ENCODE peak calls at places on chromosomes 16 and 17, in five cellular contexts. One of them, this sample, is unnamed.

GRCh38 chr16:20385844-20386832 is 18.4 kb downstream of the PDILT start:
- DNase-seq in skeletal muscle cell: no peak
- DNase-seq in A549: peak; percentile 45
- DNase-seq in fibroblast of the conjunctiva: peak; percentile 20
- DNase-seq in heart right ventricle: peak; percentile 47
- DNase-seq in this sample: peak; percentile 6

GRCh38 chr17:73954981-73955380 is 248.5 kb upstream of the RPL38 start:
- DNase-seq in skeletal muscle cell: no peak
- DNase-seq in A549: no peak
- DNase-seq in fibroblast of the conjunctiva: no peak
- DNase-seq in heart right ventricle: no peak
- DNase-seq in this sample: no peak

GRCh38 chr17:40548982-40549680 is 16.1 kb downstream of the CCR7 start:
- DNase-seq in skeletal muscle cell: peak; percentile 96
- DNase-seq in A549: peak; percentile 99
- DNase-seq in fibroblast of the conjunctiva: peak; percentile 86
- DNase-seq in heart right ventricle: no peak
- DNase-seq in this sample: no peak

GRCh38 chr17:59620518-59621259 is 994 bp downstream of the CLTC start:
- DNase-seq in skeletal muscle cell: no peak
- DNase-seq in A549: peak; percentile 60
- DNase-seq in fibroblast of the conjunctiva: no peak
- DNase-seq in heart right ventricle: peak; percentile 41
- DNase-seq in this sample: no peak

GRCh38 chr16:87657621-87658192 is 55.4 kb downstream of the JPH3 start:
- DNase-seq in skeletal muscle cell: no peak
- DNase-seq in A549: peak; percentile 59
- DNase-seq in fibroblast of the conjunctiva: no peak
- DNase-seq in heart right ventricle: no peak
- DNase-seq in this sample: no peak

GRCh38 chr16:4615389-4616046 is 830 bp upstream of the UBALD1 start:
- DNase-seq in skeletal muscle cell: no peak
- DNase-seq in A549: no peak
- DNase-seq in fibroblast of the conjunctiva: no peak
- DNase-seq in heart right ventricle: no peak
- DNase-seq in this sample: no peak

GRCh38 chr17:4854181-4854681 is 21.1 kb downstream of the MINK1 start:
- DNase-seq in skeletal muscle cell: peak; percentile 62
- DNase-seq in A549: peak; percentile 31
- DNase-seq in fibroblast of the conjunctiva: no peak
- DNase-seq in heart right ventricle: no peak
- DNase-seq in this sample: no peak

GRCh38 chr16:29844575-29845331 is 18.3 kb downstream of the CDIPT start:
- DNase-seq in skeletal muscle cell: no peak
- DNase-seq in A549: no peak
- DNase-seq in fibroblast of the conjunctiva: no peak
- DNase-seq in heart right ventricle: no peak
- DNase-seq in this sample: no peak

GRCh38 chr16:86714166-86714565 is 135.8 kb downstream of the FOXL1 start:
- DNase-seq in skeletal muscle cell: no peak
- DNase-seq in A549: no peak
- DNase-seq in fibroblast of the conjunctiva: no peak
- DNase-seq in heart right ventricle: no peak
- DNase-seq in this sample: no peak

GRCh38 chr17:81033535-81034167 is 1.3 kb upstream of the BAIAP2 start:
- DNase-seq in skeletal muscle cell: no peak
- DNase-seq in A549: no peak
- DNase-seq in fibroblast of the conjunctiva: no peak
- DNase-seq in heart right ventricle: no peak
- DNase-seq in this sample: no peak

GRCh38 chr17:73341350-73342056 is 29.7 kb upstream of the CDC42EP4 start:
- DNase-seq in skeletal muscle cell: no peak
- DNase-seq in A549: no peak
- DNase-seq in fibroblast of the conjunctiva: no peak
- DNase-seq in heart right ventricle: no peak
- DNase-seq in this sample: no peak

GRCh38 chr16:49365711-49366509 is 7.7 kb upstream of the C16orf78 start:
- DNase-seq in skeletal muscle cell: no peak
- DNase-seq in A549: no peak
- DNase-seq in fibroblast of the conjunctiva: no peak
- DNase-seq in heart right ventricle: no peak
- DNase-seq in this sample: no peak

GRCh38 chr17:58865301-58865700 is 109.6 kb downstream of the PPM1E start:
- DNase-seq in skeletal muscle cell: no peak
- DNase-seq in A549: no peak
- DNase-seq in fibroblast of the conjunctiva: no peak
- DNase-seq in heart right ventricle: no peak
- DNase-seq in this sample: no peak

GRCh38 chr16:49461517-49461951 is 87.9 kb downstream of the C16orf78 start:
- DNase-seq in skeletal muscle cell: no peak
- DNase-seq in A549: no peak
- DNase-seq in fibroblast of the conjunctiva: no peak
- DNase-seq in heart right ventricle: no peak
- DNase-seq in this sample: no peak

GRCh38 chr16:58010886-58011285 is 9.7 kb downstream of the USB1 start:
- DNase-seq in skeletal muscle cell: no peak
- DNase-seq in A549: no peak
- DNase-seq in fibroblast of the conjunctiva: no peak
- DNase-seq in heart right ventricle: no peak
- DNase-seq in this sample: no peak

This sample was measured in stimulated activated naive B cell treated with anti-CD40 and anti-IgM and Interleukin-4, amounts not matched to agents 10 μg/mL and 1 μg/mL and 100 μg/mL, for 72 hours.